ENCODE peak calls at places on chromosomes 5 and 9, in six cellular contexts. C is psoas muscle, A is heart right ventricle, P is IMR-90, D is lower lobe of right lung, B is esophagus squamous epithelium. K is an unnamed sample.

GRCh38 chr5:88130189-88130815 is 138.3 kb downstream of the TMEM161B start:
- DNase-seq in C (no peak), A (no peak), D (no peak), B (no peak), P (no peak), K (no peak)

GRCh38 chr9:97904725-97905124 is 17.6 kb downstream of the TRMO start:
- DNase-seq in A (no peak), C (no peak), B (no peak), P (no peak), D (no peak), K (no peak)

GRCh38 chr5:633521-633955 is 21.4 kb downstream of the CEP72 start:
- DNase-seq in C (peak; percentile 6), P (peak; percentile 91), B (no peak), D (peak; percentile 42), A (no peak), K (no peak)

GRCh38 chr5:66440202-66440680 is 156.0 kb upstream of the MAST4 start:
- DNase-seq in D (no peak), C (no peak), A (no peak), P (peak; percentile 4), B (no peak), K (peak; percentile 54)

GRCh38 chr5:177553671-177554429 is 513 bp downstream of the FAM193B start:
- DNase-seq in D (peak; percentile 69), A (peak; percentile 49), B (no peak), C (peak; percentile 74), P (no peak), K (peak; percentile 88)

GRCh38 chr9:124869466-124869985 is 7.6 kb downstream of the ARPC5L start:
- DNase-seq in D (no peak), P (no peak), C (no peak), B (no peak), A (no peak), K (no peak)

GRCh38 chr9:121498487-121499176 is 1.0 kb downstream of the GGTA1 start:
- DNase-seq in C (peak; percentile 63), A (peak; percentile 43), P (peak; percentile 42), D (peak; percentile 63), B (no peak), K (no peak)

GRCh38 chr5:177320879-177321278 is 9.2 kb upstream of the MXD3 start:
- DNase-seq in P (no peak), B (no peak), D (peak; percentile 59), A (no peak), C (peak; percentile 42), K (peak; percentile 67)

GRCh38 chr9:32741706-32742105 is 41.6 kb upstream of the TMEM215 start:
- DNase-seq in C (no peak), D (no peak), B (no peak), P (no peak), A (no peak), K (no peak)

GRCh38 chr9:35558185-35558584 is 46.9 kb upstream of the TESK1 start:
- DNase-seq in A (no peak), C (no peak), B (no peak), P (no peak), D (no peak), K (no peak)

GRCh38 chr9:14320272-14321245 is 6.6 kb upstream of the NFIB start:
- DNase-seq in A (no peak), C (no peak), B (no peak), D (no peak), P (peak; percentile 95), K (no peak)

GRCh38 chr5:87169300-87169991 is 98.2 kb upstream of the RASA1 start:
- DNase-seq in B (no peak), A (no peak), C (no peak), P (peak; percentile 41), D (no peak), K (no peak)

GRCh38 chr9:127686461-127687393 is 20.1 kb upstream of the CFAP157 start:
- DNase-seq in C (no peak), D (no peak), A (no peak), B (no peak), P (no peak), K (no peak)

GRCh38 chr5:103450333-103451061 is 112.1 kb downstream of the NUDT12 start:
- DNase-seq in C (no peak), P (peak; percentile 88), D (no peak), B (no peak), A (no peak), K (no peak)

GRCh38 chr5:98314262-98314661 is 459.2 kb upstream of the RGMB start:
- DNase-seq in P (peak; percentile 92), D (no peak), C (no peak), A (no peak), B (no peak), K (no peak)

GRCh38 chr9:7481570-7481969 is 318.0 kb downstream of the DMAC1 start:
- DNase-seq in B (no peak), A (no peak), C (no peak), P (no peak), D (no peak), K (no peak)

GRCh38 chr5:56094579-56095361 is 100.0 kb upstream of the IL6ST start:
- DNase-seq in P (no peak), C (no peak), D (no peak), B (no peak), A (no peak), K (no peak)

GRCh38 chr5:95069948-95070347 is 214.9 kb downstream of the MCTP1 start:
- DNase-seq in A (no peak), D (peak; percentile 47), P (no peak), B (no peak), C (no peak), K (no peak)

GRCh38 chr9:78806492-78807160 is 509.7 kb downstream of the PSAT1 start:
- DNase-seq in C (no peak), P (peak; percentile 17), D (no peak), A (no peak), B (no peak), K (no peak)

GRCh38 chr5:93452255-93452654 is 128.8 kb downstream of the NR2F1-AS1 start:
- DNase-seq in P (no peak), B (no peak), D (no peak), C (no peak), A (no peak), K (no peak)

GRCh38 chr9:27489087-27489876 is 34.8 kb upstream of the IFNK start:
- DNase-seq in C (no peak), B (no peak), D (no peak), A (no peak), P (no peak), K (no peak)

GRCh38 chr5:109721741-109722140 is 32.0 kb downstream of the MAN2A1 start:
- DNase-seq in C (no peak), B (no peak), D (no peak), P (no peak), A (no peak), K (no peak)

GRCh38 chr5:91296691-91297143 is 86.4 kb downstream of the ARRDC3 start:
- DNase-seq in D (peak; percentile 85), B (no peak), A (peak; percentile 71), C (peak; percentile 96), P (no peak), K (peak; percentile 88)

GRCh38 chr5:61053937-61054336 is 108.3 kb downstream of the SMIM15 start:
- DNase-seq in C (no peak), B (no peak), P (peak; percentile 25), A (no peak), D (no peak), K (no peak)

GRCh38 chr9:2623046-2623865 is 1.7 kb downstream of the VLDLR start:
- DNase-seq in C (peak; percentile 84), P (peak; percentile 59), A (peak; percentile 63), D (peak; percentile 80), B (no peak), K (peak; percentile 66)

GRCh38 chr9:16320338-16320902 is 550.0 kb downstream of the BNC2 start:
- DNase-seq in D (no peak), A (no peak), C (no peak), P (no peak), B (no peak), K (no peak)

GRCh38 chr5:57804500-57804899 is 321.9 kb upstream of the ACTBL2 start:
- DNase-seq in P (no peak), C (no peak), B (no peak), D (no peak), A (no peak), K (no peak)
- H3K27ac ChIP-seq in P (no peak overlapping the region), C (peak overlapping the region; percentile 81), B (no peak overlapping the region), D (no peak overlapping the region), A (peak overlapping the region; percentile 29), K (no peak overlapping the region)

GRCh38 chr5:174425271-174425963 is 299.0 kb upstream of the MSX2 start:
- DNase-seq in P (no peak), A (no peak), D (no peak), C (no peak), B (no peak), K (no peak)

GRCh38 chr5:174427304-174427703 is 297.1 kb upstream of the MSX2 start:
- DNase-seq in C (no peak), P (no peak), A (no peak), B (no peak), D (no peak), K (no peak)

GRCh38 chr5:174426388-174426787 is 298.0 kb upstream of the MSX2 start:
- DNase-seq in A (no peak), B (no peak), D (no peak), P (no peak), C (no peak), K (no peak)

GRCh38 chr5:174426851-174427250 is 297.5 kb upstream of the MSX2 start:
- DNase-seq in A (no peak), C (no peak), P (no peak), D (no peak), B (no peak), K (no peak)

DNA sequence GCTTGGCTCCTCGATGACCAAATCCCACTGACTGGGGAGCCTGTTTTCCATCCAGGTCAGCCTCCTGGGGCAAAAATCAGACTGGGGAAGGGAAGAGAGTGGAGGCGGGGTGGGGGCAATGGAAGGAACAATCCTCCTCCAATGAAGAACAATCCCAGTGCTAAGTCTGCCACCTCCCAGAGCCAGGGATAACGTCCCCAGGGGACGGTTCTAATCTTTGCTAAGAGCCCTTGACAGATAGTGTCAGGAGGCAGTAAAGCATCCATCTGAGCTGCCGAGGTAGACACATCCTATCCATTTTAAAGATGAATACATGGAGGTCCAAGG is 298.5 kb upstream of the MSX2 start:
- DNase-seq in C (no peak), B (no peak), P (no peak), D (no peak), A (no peak), K (no peak)
- H3K4me1 ChIP-seq in C (peaks cover 11% of the 10 kb centered on the region), B (peaks cover 3% of the 10 kb centered on the region), P (no peaks in the 10 kb centered on the region), D (no peaks in the 10 kb centered on the region), A (no peaks in the 10 kb centered on the region), K (no peaks in the 10 kb centered on the region)

GRCh38 chr5:77853353-77853907 is 77.3 kb upstream of the TBCA start:
- DNase-seq in B (no peak), P (no peak), A (no peak), D (no peak), C (no peak), K (no peak)

GRCh38 chr5:77852514-77853352 is 76.6 kb upstream of the TBCA start:
- DNase-seq in A (peak; percentile 77), P (peak; percentile 78), D (no peak), B (no peak), C (peak; percentile 76), K (peak; percentile 88)

GRCh38 chr5:77852068-77852513 is 76.0 kb upstream of the TBCA start:
- DNase-seq in B (no peak), P (no peak), C (no peak), A (no peak), D (no peak), K (no peak)

GRCh38 chr5:77850536-77851228 is 74.5 kb upstream of the TBCA start:
- DNase-seq in B (no peak), D (no peak), P (no peak), A (no peak), C (no peak), K (no peak)

GRCh38 chr5:77851229-77852067 is 75.3 kb upstream of the TBCA start:
- DNase-seq in A (peak; percentile 27), D (no peak), C (no peak), P (peak; percentile 14), B (no peak), K (peak; percentile 81)
- H3K27ac ChIP-seq in A (no peak overlapping the region), D (no peak overlapping the region), C (no peak overlapping the region), P (no peak overlapping the region), B (peak overlapping the region; percentile 16), K (no peak overlapping the region)

GRCh38 chr9:133713960-133714495 is 24.1 kb downstream of the SARDH start:
- DNase-seq in C (no peak), A (no peak), P (no peak), B (no peak), D (peak; percentile 42), K (peak; percentile 57)
- H3K4me1 ChIP-seq in C (no peaks in the 10 kb centered on the region), A (peaks cover 21% of the 10 kb centered on the region), P (peaks cover 30% of the 10 kb centered on the region), B (no peaks in the 10 kb centered on the region), D (peaks cover 14% of the 10 kb centered on the region), K (no peaks in the 10 kb centered on the region)